ENCODE peak calls at places on chromosomes 6 and 20, in six cellular contexts. Z, C, N, A, K and L are unnamed samples.

GRCh38 chr6:30568245-30568644 is 3.0 kb upstream of the ABCF1 start:
- DNase-seq in Z (no peak), C (no peak), N (no peak), A (no peak), K (no peak), L (no peak)

GRCh38 chr6:132797975-132798819 is at the start of gene SLC18B1:
- DNase-seq in Z (peak; percentile 51), C (no peak), N (peak; percentile 36), A (peak; percentile 60), K (no peak), L (no peak)

GRCh38 chr6:20210158-20210557 is 2.1 kb downstream of the MBOAT1 start:
- DNase-seq in Z (no peak), C (no peak), N (no peak), A (no peak), K (no peak), L (no peak)

GRCh38 chr6:72616406-72617015 is 5.4 kb upstream of the KCNQ5 start:
- DNase-seq in Z (no peak), C (no peak), N (peak; percentile 6), A (peak; percentile 39), K (no peak), L (no peak)

GRCh38 chr6:127459231-127459641 is at the start of gene KIAA0408:
- DNase-seq in Z (peak; percentile 89), C (no peak), N (no peak), A (peak; percentile 23), K (no peak), L (no peak)

GRCh38 chr6:156087487-156087886 is 631.8 kb upstream of the NOX3 start:
- DNase-seq in Z (no peak), C (no peak), N (no peak), A (no peak), K (no peak), L (no peak)

GRCh38 chr6:149860834-149861602 is 3.1 kb downstream of the LRP11 start:
- DNase-seq in Z (no peak), C (no peak), N (peak; percentile 95), A (peak; percentile 62), K (no peak), L (no peak)

GRCh38 chr6:157571269-157571668 is 190.3 kb downstream of the ZDHHC14 start:
- DNase-seq in Z (no peak), C (no peak), N (no peak), A (no peak), K (peak; percentile 68), L (no peak)

GRCh38 chr6:112563368-112563767 is 216.2 kb downstream of the RFPL4B start:
- DNase-seq in Z (no peak), C (no peak), N (peak; percentile 47), A (peak; percentile 30), K (no peak), L (no peak)

GRCh38 chr6:123804771-123805540 is 1.3 kb downstream of the NKAIN2 start:
- DNase-seq in Z (no peak), C (no peak), N (no peak), A (no peak), K (no peak), L (no peak)

GRCh38 chr20:52379723-52380336 is 188.3 kb upstream of the ZFP64 start:
- DNase-seq in Z (no peak), C (no peak), N (peak; percentile 15), A (peak; percentile 52), K (no peak), L (peak; percentile 16)

GRCh38 chr6:151285121-151285520 is 45.4 kb downstream of the AKAP12 start:
- DNase-seq in Z (no peak), C (no peak), N (no peak), A (peak; percentile 90), K (no peak), L (no peak)

GRCh38 chr6:151284431-151285060 is 44.8 kb downstream of the AKAP12 start:
- DNase-seq in Z (no peak), C (no peak), N (no peak), A (no peak), K (no peak), L (no peak)

GRCh38 chr6:151284012-151284411 is 44.2 kb downstream of the AKAP12 start:
- DNase-seq in Z (no peak), C (no peak), N (no peak), A (no peak), K (no peak), L (no peak)

GRCh38 chr6:151288711-151289398 is 49.1 kb downstream of the AKAP12 start:
- DNase-seq in Z (no peak), C (no peak), N (no peak), A (no peak), K (no peak), L (no peak)

DNA sequence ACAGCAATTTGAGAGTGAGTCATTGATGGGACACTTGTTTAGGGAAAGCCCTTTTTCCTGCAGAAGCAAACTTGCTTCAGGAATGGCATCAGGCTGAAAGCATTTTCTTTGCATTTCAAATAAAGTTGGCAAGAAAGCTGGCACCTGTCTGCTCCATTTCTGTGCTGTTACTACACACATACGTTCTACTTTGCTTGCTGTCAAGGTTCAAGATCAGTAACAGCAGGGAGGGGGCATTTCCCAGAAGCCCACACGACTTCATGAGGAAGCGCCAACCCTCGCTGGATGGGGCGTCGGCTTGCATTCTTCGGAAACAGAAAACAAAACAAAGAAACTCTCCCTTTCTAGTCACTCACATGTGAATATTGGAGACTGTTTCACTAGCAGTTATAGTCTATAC is 46.4 kb downstream of the AKAP12 start:
- DNase-seq in Z (no peak), C (no peak), N (no peak), A (peak; percentile 54), K (no peak), L (no peak)
- TF ChIP-seq POLR2AphosphoS5 in Z (no peak), C (no peak), N (no peak), A (no peak), K (no peak), L (no peak)

GRCh38 chr6:111276736-111277135 is 189.4 kb downstream of the SLC16A10 start:
- DNase-seq in Z (no peak), C (no peak), N (no peak), A (no peak), K (no peak), L (no peak)
- H3K9me3 ChIP-seq in Z (no peaks in the 10 kb centered on the region), C (peaks cover 7% of the 10 kb centered on the region), N (peaks cover 19% of the 10 kb centered on the region), A (no peaks in the 10 kb centered on the region), K (peaks cover 23% of the 10 kb centered on the region), L (peaks cover 13% of the 10 kb centered on the region)

DNA sequence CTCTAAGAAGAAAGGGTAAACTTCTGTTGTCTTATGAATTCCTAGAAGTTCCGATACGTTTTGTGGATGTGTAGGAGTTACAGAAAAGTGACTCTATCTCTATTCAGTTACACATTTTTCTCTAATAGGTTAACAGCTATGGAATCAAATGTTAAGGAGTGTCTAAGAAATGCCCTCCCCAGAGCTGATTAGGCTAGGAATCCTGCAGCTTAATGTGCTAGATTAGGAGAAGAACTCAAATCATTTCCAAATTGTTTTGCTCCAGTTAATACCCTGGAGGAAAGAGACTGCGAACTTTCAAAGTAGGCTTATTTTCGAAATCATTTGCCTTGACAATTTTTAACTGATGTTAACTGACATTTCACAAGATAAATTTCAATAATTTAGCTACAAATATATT is 51.9 kb downstream of the IBTK start:
- DNase-seq in Z (no peak), C (no peak), N (no peak), A (no peak), K (no peak), L (no peak)
- H3K27ac ChIP-seq in Z (no peak overlapping the region), C (no peak overlapping the region), N (no peak overlapping the region), A (no peak overlapping the region), K (no peak overlapping the region), L (peak overlapping the region; percentile 34)

DNA sequence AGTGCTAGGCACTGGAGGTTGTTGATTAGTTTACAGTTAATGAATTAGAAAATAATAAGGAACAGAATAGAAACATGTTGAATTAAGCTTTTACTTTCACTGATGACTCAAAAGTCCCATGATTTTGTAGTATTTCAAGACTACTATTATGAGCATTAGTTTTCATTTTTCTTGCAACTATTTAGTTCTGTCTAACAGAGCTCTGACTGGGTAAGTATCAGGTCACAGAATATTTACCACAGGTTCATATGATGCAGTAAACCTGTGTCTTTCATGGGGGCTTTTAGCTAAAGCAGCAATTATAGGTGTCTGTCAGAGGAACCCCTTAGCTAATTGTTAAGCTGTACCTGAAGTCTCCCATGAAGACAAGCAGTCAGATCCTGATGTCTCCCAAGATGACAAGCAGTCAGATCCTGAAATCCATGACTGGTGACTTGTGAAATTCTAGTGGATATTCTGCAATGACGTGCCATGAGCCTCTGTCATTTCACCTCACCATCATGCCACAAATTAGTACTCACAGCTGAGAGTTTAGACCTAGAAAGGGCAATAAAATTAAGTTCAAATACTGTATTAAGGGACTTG is 8.2 kb upstream of the GPR31 start:
- DNase-seq in Z (no peak), C (no peak), N (no peak), A (no peak), K (no peak), L (no peak)
- TF ChIP-seq POLR2AphosphoS5 in Z (no peak), C (no peak), N (no peak), A (no peak), K (no peak), L (no peak)

GRCh38 chr6:147297124-147297523 is 92.9 kb downstream of the STXBP5 start:
- DNase-seq in Z (no peak), C (no peak), N (no peak), A (no peak), K (no peak), L (no peak)
- H3K9me3 ChIP-seq in Z (no peaks in the 10 kb centered on the region), C (no peaks in the 10 kb centered on the region), N (peaks cover 29% of the 10 kb centered on the region), A (no peaks in the 10 kb centered on the region), K (peaks cover 9% of the 10 kb centered on the region), L (no peaks in the 10 kb centered on the region)

GRCh38 chr6:33632603-33633039 is 11.5 kb downstream of the ITPR3 start:
- DNase-seq in Z (no peak), C (peak; percentile 37), N (peak; percentile 75), A (peak; percentile 43), K (no peak), L (no peak)
- H3K27ac ChIP-seq in Z (no peak overlapping the region), C (peak overlapping the region; percentile 27), N (no peak overlapping the region), A (no peak overlapping the region), K (no peak overlapping the region), L (no peak overlapping the region)

DNA sequence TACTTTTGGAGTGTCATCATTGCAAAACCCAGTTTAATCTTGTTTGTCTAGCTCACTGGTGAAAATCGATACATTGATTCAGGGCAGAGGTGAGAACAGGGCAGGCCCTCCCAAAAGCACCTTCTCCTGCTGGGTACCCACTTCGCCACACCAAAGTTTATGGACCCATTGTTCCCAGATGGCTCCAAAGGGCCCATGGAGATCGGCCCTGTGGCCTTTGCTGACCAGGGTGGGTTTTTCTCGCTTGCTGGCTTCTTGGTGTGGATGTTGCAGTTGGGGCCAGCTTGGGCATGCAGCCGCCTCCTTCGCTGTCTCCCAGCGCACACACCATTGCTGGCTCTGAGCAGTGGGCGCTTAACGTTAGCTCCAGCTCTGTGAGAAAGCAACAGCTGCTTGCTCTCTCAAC is 178.1 kb upstream of the PDE10A start:
- DNase-seq in Z (no peak), C (no peak), N (no peak), A (no peak), K (no peak), L (no peak)
- TF ChIP-seq POLR2AphosphoS5 in Z (no peak), C (no peak), N (no peak), A (no peak), K (no peak), L (no peak)